ENCODE peak calls at places on chromosomes 3 and 15, in six cellular contexts. One of them, this sample, is unnamed.
A peak's percentile ranks its signal among the peaks of the same experiment; 100 is the strongest.

GRCh38 chr3:72821170-72821781 is 27.0 kb downstream of the SHQ1 start:
- DNase-seq in AG09309: peak; percentile 46
- DNase-seq in mesothelial cell of epicardium: no peak
- DNase-seq in GM20000: peak; percentile 18
- DNase-seq in esophagus squamous epithelium: no peak
- DNase-seq in dorsolateral prefrontal cortex: no peak
- DNase-seq in this sample: no peak

GRCh38 chr3:48464713-48465221 is 18.2 kb downstream of the ATRIP start:
- DNase-seq in AG09309: no peak
- DNase-seq in mesothelial cell of epicardium: no peak
- DNase-seq in GM20000: no peak
- DNase-seq in esophagus squamous epithelium: no peak
- DNase-seq in dorsolateral prefrontal cortex: no peak
- DNase-seq in this sample: no peak

GRCh38 chr3:117322866-117323265 is 613.3 kb downstream of the TUSC7 start:
- DNase-seq in AG09309: no peak
- DNase-seq in mesothelial cell of epicardium: no peak
- DNase-seq in GM20000: no peak
- DNase-seq in esophagus squamous epithelium: no peak
- DNase-seq in dorsolateral prefrontal cortex: no peak
- DNase-seq in this sample: no peak

GRCh38 chr3:35744419-35744818 is 105.1 kb downstream of the ARPP21 start:
- DNase-seq in AG09309: no peak
- DNase-seq in mesothelial cell of epicardium: no peak
- DNase-seq in GM20000: no peak
- DNase-seq in esophagus squamous epithelium: no peak
- DNase-seq in dorsolateral prefrontal cortex: peak; percentile 49
- DNase-seq in this sample: no peak

GRCh38 chr3:132593950-132594328 is 3.1 kb upstream of the ACKR4 start:
- DNase-seq in AG09309: no peak
- DNase-seq in mesothelial cell of epicardium: no peak
- DNase-seq in GM20000: no peak
- DNase-seq in esophagus squamous epithelium: no peak
- DNase-seq in dorsolateral prefrontal cortex: no peak
- DNase-seq in this sample: no peak

GRCh38 chr15:31993062-31993461 is 37.3 kb upstream of the CHRNA7 start:
- DNase-seq in AG09309: no peak
- DNase-seq in mesothelial cell of epicardium: no peak
- DNase-seq in GM20000: no peak
- DNase-seq in esophagus squamous epithelium: no peak
- DNase-seq in dorsolateral prefrontal cortex: no peak
- DNase-seq in this sample: no peak

GRCh38 chr3:28667646-28668376 is 319.2 kb upstream of the AZI2 start:
- DNase-seq in AG09309: peak; percentile 2
- DNase-seq in mesothelial cell of epicardium: peak; percentile 28
- DNase-seq in GM20000: peak; percentile 52
- DNase-seq in esophagus squamous epithelium: no peak
- DNase-seq in dorsolateral prefrontal cortex: no peak
- DNase-seq in this sample: no peak

GRCh38 chr3:23909324-23909723 is 7.5 kb downstream of the NKIRAS1 start:
- DNase-seq in AG09309: no peak
- DNase-seq in mesothelial cell of epicardium: no peak
- DNase-seq in GM20000: no peak
- DNase-seq in esophagus squamous epithelium: no peak
- DNase-seq in dorsolateral prefrontal cortex: no peak
- DNase-seq in this sample: no peak

GRCh38 chr3:76645724-76646123 is 394.2 kb upstream of the ROBO2 start:
- DNase-seq in AG09309: no peak
- DNase-seq in mesothelial cell of epicardium: no peak
- DNase-seq in GM20000: no peak
- DNase-seq in esophagus squamous epithelium: no peak
- DNase-seq in dorsolateral prefrontal cortex: no peak
- DNase-seq in this sample: no peak

GRCh38 chr3:83523470-83524073 is 1435.2 kb upstream of the CADM2 start:
- DNase-seq in AG09309: no peak
- DNase-seq in mesothelial cell of epicardium: no peak
- DNase-seq in GM20000: peak; percentile 29
- DNase-seq in esophagus squamous epithelium: no peak
- DNase-seq in dorsolateral prefrontal cortex: no peak
- DNase-seq in this sample: no peak
- TF ChIP-seq CTCF in AG09309: no peak
- TF ChIP-seq CTCF in mesothelial cell of epicardium: peak; percentile 54
- TF ChIP-seq CTCF in GM20000: peak; percentile 23
- TF ChIP-seq CTCF in esophagus squamous epithelium: no peak
- TF ChIP-seq CTCF in dorsolateral prefrontal cortex: peak; percentile 49
- TF ChIP-seq CTCF in this sample: peak; percentile 95

GRCh38 chr3:85193565-85193964 is 234.8 kb downstream of the CADM2 start:
- DNase-seq in AG09309: no peak
- DNase-seq in mesothelial cell of epicardium: no peak
- DNase-seq in GM20000: no peak
- DNase-seq in esophagus squamous epithelium: no peak
- DNase-seq in dorsolateral prefrontal cortex: no peak
- DNase-seq in this sample: no peak
- TF ChIP-seq CTCF in AG09309: no peak
- TF ChIP-seq CTCF in mesothelial cell of epicardium: no peak
- TF ChIP-seq CTCF in GM20000: no peak
- TF ChIP-seq CTCF in esophagus squamous epithelium: no peak
- TF ChIP-seq CTCF in dorsolateral prefrontal cortex: peak; percentile 28
- TF ChIP-seq CTCF in this sample: peak; percentile 22

DNA sequence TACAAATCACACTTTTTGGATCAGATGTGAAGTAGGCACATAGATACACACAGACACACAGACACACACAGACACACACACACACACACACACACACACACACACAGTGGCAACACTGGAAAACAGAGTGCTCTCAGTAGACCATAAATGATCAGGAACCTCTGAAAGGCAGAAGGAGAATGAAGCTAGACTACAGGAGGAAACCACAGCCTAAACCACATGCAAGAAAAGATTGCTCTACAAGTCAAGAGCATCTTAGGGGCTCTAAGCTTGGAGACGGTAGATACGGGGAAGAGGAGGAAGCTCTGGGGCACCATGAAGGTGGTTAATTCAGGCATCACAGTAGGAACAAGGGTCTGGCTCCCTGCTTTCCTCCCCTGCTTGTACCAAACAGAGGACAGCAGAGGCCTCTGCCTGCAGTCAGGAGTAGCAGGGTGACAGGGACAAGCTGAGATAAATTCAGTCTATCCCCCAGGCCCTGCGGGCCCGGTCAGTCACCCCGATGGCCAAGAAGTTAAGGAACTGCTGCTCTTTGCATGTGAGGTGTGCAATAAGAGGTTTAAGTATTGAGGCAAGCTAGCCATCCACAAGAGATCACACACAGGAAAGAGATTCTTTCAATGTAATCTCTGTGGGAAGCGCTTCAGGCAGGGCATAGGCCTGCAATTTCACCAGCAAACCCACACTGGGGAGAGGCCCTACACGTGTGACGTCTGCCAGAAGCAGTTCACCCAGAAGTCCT is 23.5 kb upstream of the ARPIN start:
- DNase-seq in AG09309: no peak
- DNase-seq in mesothelial cell of epicardium: no peak
- DNase-seq in GM20000: no peak
- DNase-seq in esophagus squamous epithelium: no peak
- DNase-seq in dorsolateral prefrontal cortex: no peak
- DNase-seq in this sample: no peak
- TF ChIP-seq CTCF in AG09309: no peak
- TF ChIP-seq CTCF in mesothelial cell of epicardium: no peak
- TF ChIP-seq CTCF in GM20000: no peak
- TF ChIP-seq CTCF in esophagus squamous epithelium: no peak
- TF ChIP-seq CTCF in dorsolateral prefrontal cortex: no peak
- TF ChIP-seq CTCF in this sample: no peak

GRCh38 chr3:149340310-149340933 is 7.0 kb upstream of the TM4SF18 start:
- DNase-seq in AG09309: no peak
- DNase-seq in mesothelial cell of epicardium: no peak
- DNase-seq in GM20000: no peak
- DNase-seq in esophagus squamous epithelium: no peak
- DNase-seq in dorsolateral prefrontal cortex: no peak
- DNase-seq in this sample: no peak

GRCh38 chr3:149339931-149340309 is 6.5 kb upstream of the TM4SF18 start:
- DNase-seq in AG09309: peak; percentile 89
- DNase-seq in mesothelial cell of epicardium: peak; percentile 22
- DNase-seq in GM20000: no peak
- DNase-seq in esophagus squamous epithelium: peak; percentile 15
- DNase-seq in dorsolateral prefrontal cortex: no peak
- DNase-seq in this sample: peak; percentile 94

GRCh38 chr3:149342413-149343340 is 9.2 kb upstream of the TM4SF18 start:
- DNase-seq in AG09309: peak; percentile 80
- DNase-seq in mesothelial cell of epicardium: no peak
- DNase-seq in GM20000: no peak
- DNase-seq in esophagus squamous epithelium: no peak
- DNase-seq in dorsolateral prefrontal cortex: no peak
- DNase-seq in this sample: no peak

GRCh38 chr3:149343951-149344350 is 10.5 kb upstream of the TM4SF18 start:
- DNase-seq in AG09309: no peak
- DNase-seq in mesothelial cell of epicardium: no peak
- DNase-seq in GM20000: no peak
- DNase-seq in esophagus squamous epithelium: no peak
- DNase-seq in dorsolateral prefrontal cortex: no peak
- DNase-seq in this sample: no peak
- TF ChIP-seq CTCF in AG09309: no peak
- TF ChIP-seq CTCF in mesothelial cell of epicardium: peak; percentile 38
- TF ChIP-seq CTCF in GM20000: no peak
- TF ChIP-seq CTCF in esophagus squamous epithelium: no peak
- TF ChIP-seq CTCF in dorsolateral prefrontal cortex: no peak
- TF ChIP-seq CTCF in this sample: peak; percentile 31

GRCh38 chr3:128800241-128801187 is 74.5 kb downstream of the RAB7A start:
- DNase-seq in AG09309: no peak
- DNase-seq in mesothelial cell of epicardium: no peak
- DNase-seq in GM20000: no peak
- DNase-seq in esophagus squamous epithelium: no peak
- DNase-seq in dorsolateral prefrontal cortex: no peak
- DNase-seq in this sample: no peak
- TF ChIP-seq CTCF in AG09309: no peak
- TF ChIP-seq CTCF in mesothelial cell of epicardium: no peak
- TF ChIP-seq CTCF in GM20000: no peak
- TF ChIP-seq CTCF in esophagus squamous epithelium: no peak
- TF ChIP-seq CTCF in dorsolateral prefrontal cortex: no peak
- TF ChIP-seq CTCF in this sample: no peak

GRCh38 chr3:182258538-182259177 is 534.6 kb upstream of the ATP11B start:
- DNase-seq in AG09309: no peak
- DNase-seq in mesothelial cell of epicardium: no peak
- DNase-seq in GM20000: peak; percentile 21
- DNase-seq in esophagus squamous epithelium: no peak
- DNase-seq in dorsolateral prefrontal cortex: no peak
- DNase-seq in this sample: no peak

GRCh38 chr3:182257361-182257760 is 535.9 kb upstream of the ATP11B start:
- DNase-seq in AG09309: no peak
- DNase-seq in mesothelial cell of epicardium: no peak
- DNase-seq in GM20000: no peak
- DNase-seq in esophagus squamous epithelium: no peak
- DNase-seq in dorsolateral prefrontal cortex: no peak
- DNase-seq in this sample: no peak

GRCh38 chr3:182259579-182259978 is 533.7 kb upstream of the ATP11B start:
- DNase-seq in AG09309: no peak
- DNase-seq in mesothelial cell of epicardium: no peak
- DNase-seq in GM20000: no peak
- DNase-seq in esophagus squamous epithelium: no peak
- DNase-seq in dorsolateral prefrontal cortex: peak; percentile 62
- DNase-seq in this sample: no peak

GRCh38 chr3:182252802-182253201 is 540.5 kb upstream of the ATP11B start:
- DNase-seq in AG09309: no peak
- DNase-seq in mesothelial cell of epicardium: no peak
- DNase-seq in GM20000: no peak
- DNase-seq in esophagus squamous epithelium: no peak
- DNase-seq in dorsolateral prefrontal cortex: no peak
- DNase-seq in this sample: no peak

GRCh38 chr3:182255095-182255600 is 538.2 kb upstream of the ATP11B start:
- DNase-seq in AG09309: no peak
- DNase-seq in mesothelial cell of epicardium: no peak
- DNase-seq in GM20000: no peak
- DNase-seq in esophagus squamous epithelium: no peak
- DNase-seq in dorsolateral prefrontal cortex: no peak
- DNase-seq in this sample: no peak
- TF ChIP-seq CTCF in AG09309: no peak
- TF ChIP-seq CTCF in mesothelial cell of epicardium: no peak
- TF ChIP-seq CTCF in GM20000: no peak
- TF ChIP-seq CTCF in esophagus squamous epithelium: no peak
- TF ChIP-seq CTCF in dorsolateral prefrontal cortex: no peak
- TF ChIP-seq CTCF in this sample: no peak

DNA sequence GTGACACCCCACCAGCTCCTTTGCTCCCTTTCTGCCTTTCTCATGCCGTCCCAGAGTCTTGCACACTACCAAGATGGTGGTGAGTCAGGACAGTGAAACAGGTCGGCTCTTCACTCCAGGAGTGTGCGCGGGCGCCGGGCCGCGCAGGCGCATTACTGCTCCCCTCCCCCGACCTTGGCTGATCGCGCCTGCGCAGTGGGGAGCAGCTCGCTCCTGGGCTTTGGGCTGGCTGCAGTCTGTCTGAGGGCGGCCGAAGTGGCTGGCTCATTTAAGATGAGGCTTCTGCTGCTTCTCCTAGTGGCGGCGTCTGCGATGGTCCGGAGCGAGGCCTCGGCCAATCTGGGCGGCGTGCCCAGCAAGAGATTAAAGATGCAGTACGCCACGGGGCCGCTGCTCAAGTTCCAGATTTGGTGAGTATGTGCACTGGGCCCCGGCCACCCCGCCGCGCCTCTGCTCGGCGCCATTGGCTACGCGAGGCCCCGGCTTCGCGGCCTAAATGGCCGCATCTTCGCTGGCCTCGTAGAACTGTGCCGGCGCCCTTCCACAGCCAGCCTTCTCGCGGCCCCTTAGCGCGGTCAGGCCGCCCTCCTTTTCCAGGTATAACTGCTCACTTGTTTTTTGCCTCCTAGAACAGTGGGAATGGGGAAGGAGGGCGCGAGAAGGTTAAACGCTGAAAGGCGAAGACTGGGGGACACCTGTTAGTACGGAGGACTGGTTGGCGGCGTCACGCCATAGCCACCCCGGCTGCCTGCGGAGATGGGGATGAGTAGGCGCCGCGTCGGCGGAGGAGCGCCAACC is at the start of gene SELENOT:
- DNase-seq in AG09309: peak; percentile 84
- DNase-seq in mesothelial cell of epicardium: peak; percentile 90
- DNase-seq in GM20000: peak; percentile 92
- DNase-seq in esophagus squamous epithelium: peak; percentile 71
- DNase-seq in dorsolateral prefrontal cortex: peak; percentile 91
- DNase-seq in this sample: peak; percentile 95
- TF ChIP-seq CTCF in AG09309: peak; percentile 49
- TF ChIP-seq CTCF in mesothelial cell of epicardium: no peak
- TF ChIP-seq CTCF in GM20000: no peak
- TF ChIP-seq CTCF in esophagus squamous epithelium: no peak
- TF ChIP-seq CTCF in dorsolateral prefrontal cortex: peak; percentile 42
- TF ChIP-seq CTCF in this sample: peak; percentile 75